ENCODE peak calls at places on chromosomes 1 and 21, in six cellular contexts. G is GM23338, O is MM.1S, Q is PC-3, W is OCI-LY7, F is GM23248. D is an unnamed sample.

GRCh38 chr21:23026878-23027277 is 2028.7 kb downstream of the NCAM2 start:
- DNase-seq in G (no peak), O (no peak), Q (no peak), W (no peak), F (no peak), D (no peak)

GRCh38 chr21:33949516-33950424 is 34.2 kb upstream of the ATP5PO start:
- DNase-seq in G (no peak), O (peak; percentile 49), Q (no peak), W (no peak), F (no peak), D (no peak)

GRCh38 chr1:110650623-110651022 is 24.1 kb downstream of the KCNA3 start:
- DNase-seq in G (no peak), O (no peak), Q (no peak), W (no peak), F (no peak), D (no peak)

GRCh38 chr1:24898152-24898908 is 31.7 kb downstream of the RUNX3 start:
- DNase-seq in G (peak; percentile 80), O (no peak), Q (peak; percentile 59), W (peak; percentile 49), F (peak; percentile 63), D (peak; percentile 67)

GRCh38 chr1:235494531-235494930 is 9.7 kb downstream of the B3GALNT2 start:
- DNase-seq in G (no peak), O (no peak), Q (no peak), W (no peak), F (no peak), D (no peak)

GRCh38 chr21:27201197-27201596 is 234.3 kb upstream of the ADAMTS5 start:
- DNase-seq in G (no peak), O (no peak), Q (peak; percentile 5), W (no peak), F (peak; percentile 50), D (no peak)

GRCh38 chr1:216178266-216178665 is 245.0 kb downstream of the USH2A start:
- DNase-seq in G (no peak), O (no peak), Q (no peak), W (no peak), F (no peak), D (no peak)

GRCh38 chr21:43269461-43269860 is 100.7 kb downstream of the CRYAA start:
- DNase-seq in G (peak; percentile 59), O (no peak), Q (peak; percentile 23), W (peak; percentile 54), F (no peak), D (peak; percentile 42)

GRCh38 chr1:172818841-172819527 is 160.1 kb downstream of the FASLG start:
- DNase-seq in G (no peak), O (peak; percentile 95), Q (no peak), W (peak; percentile 91), F (no peak), D (no peak)

GRCh38 chr1:93746009-93746408 is 64.4 kb upstream of the BCAR3 start:
- DNase-seq in G (no peak), O (no peak), Q (no peak), W (no peak), F (no peak), D (no peak)

GRCh38 chr1:78586572-78586971 is 33.7 kb upstream of the IFI44L start:
- DNase-seq in G (no peak), O (no peak), Q (peak; percentile 4), W (no peak), F (peak; percentile 67), D (no peak)

GRCh38 chr21:28975401-28975800 is 17.3 kb downstream of the LTN1 start:
- DNase-seq in G (no peak), O (no peak), Q (no peak), W (no peak), F (peak; percentile 77), D (no peak)

GRCh38 chr1:54413295-54413694 is 7.1 kb upstream of the SSBP3 start:
- DNase-seq in G (no peak), O (no peak), Q (peak; percentile 60), W (peak; percentile 26), F (peak; percentile 80), D (no peak)

GRCh38 chr1:29809446-29810120 is 573.3 kb downstream of the PTPRU start:
- DNase-seq in G (no peak), O (no peak), Q (no peak), W (no peak), F (no peak), D (no peak)

DNA sequence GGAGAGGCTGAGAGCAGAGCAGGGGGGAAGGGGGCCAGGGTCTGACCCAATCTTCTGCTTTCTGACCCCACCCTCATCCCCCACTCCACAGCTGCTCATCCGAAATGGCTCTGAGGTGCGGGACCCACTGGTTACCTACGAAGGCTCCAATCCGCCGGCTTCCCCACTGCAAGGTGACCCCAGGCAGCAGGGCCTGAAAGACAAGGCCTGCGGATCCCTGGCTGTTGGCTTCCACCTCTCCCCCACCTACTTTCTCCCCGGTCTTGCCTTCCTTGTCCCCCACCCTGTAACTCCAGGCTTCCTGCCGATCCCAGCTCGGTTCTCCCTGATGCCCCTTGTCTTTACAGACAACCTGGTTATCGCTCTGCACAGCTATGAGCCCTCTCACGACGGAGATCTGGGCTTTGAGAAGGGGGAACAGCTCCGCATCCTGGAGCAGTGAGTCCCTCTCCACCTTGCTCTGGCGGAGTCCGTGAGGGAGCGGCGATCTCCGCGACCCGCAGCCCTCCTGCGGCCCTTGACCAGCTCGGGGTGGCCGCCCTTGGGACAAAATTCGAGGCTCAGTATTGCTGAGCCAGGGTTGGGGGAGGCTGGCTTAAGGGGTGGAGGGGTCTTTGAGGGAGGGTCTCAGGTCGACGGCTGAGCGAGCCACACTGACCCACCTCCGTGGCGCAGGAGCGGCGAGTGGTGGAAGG is 17.1 kb upstream of the HDAC1 start:
- DNase-seq in G (peak; percentile 54), O (no peak), Q (no peak), W (no peak), F (no peak), D (no peak)
- H3K4me2 ChIP-seq in G (peak overlapping the region; percentile 93), O (no peak overlapping the region), Q (no peak overlapping the region), W (peak overlapping the region; percentile 80), F (no peak overlapping the region), D (no peak overlapping the region)

GRCh38 chr21:45724994-45725843 is 81.7 kb downstream of the PCBP3 start:
- DNase-seq in G (no peak), O (no peak), Q (no peak), W (no peak), F (no peak), D (no peak)

GRCh38 chr21:45724345-45724961 is 80.9 kb downstream of the PCBP3 start:
- DNase-seq in G (no peak), O (no peak), Q (no peak), W (no peak), F (no peak), D (no peak)

GRCh38 chr21:45725844-45726200 is 82.3 kb downstream of the PCBP3 start:
- DNase-seq in G (no peak), O (no peak), Q (no peak), W (no peak), F (no peak), D (no peak)

GRCh38 chr21:45727390-45727789 is 83.9 kb downstream of the PCBP3 start:
- DNase-seq in G (no peak), O (no peak), Q (no peak), W (no peak), F (no peak), D (no peak)

GRCh38 chr21:45726438-45726837 is 82.9 kb downstream of the PCBP3 start:
- DNase-seq in G (no peak), O (no peak), Q (no peak), W (no peak), F (no peak), D (no peak)
- H3K4me3 ChIP-seq in G (no peak overlapping the region), O (no peak overlapping the region), Q (no peak overlapping the region), W (no peak overlapping the region), F (no peak overlapping the region), D (no peak overlapping the region)

DNA sequence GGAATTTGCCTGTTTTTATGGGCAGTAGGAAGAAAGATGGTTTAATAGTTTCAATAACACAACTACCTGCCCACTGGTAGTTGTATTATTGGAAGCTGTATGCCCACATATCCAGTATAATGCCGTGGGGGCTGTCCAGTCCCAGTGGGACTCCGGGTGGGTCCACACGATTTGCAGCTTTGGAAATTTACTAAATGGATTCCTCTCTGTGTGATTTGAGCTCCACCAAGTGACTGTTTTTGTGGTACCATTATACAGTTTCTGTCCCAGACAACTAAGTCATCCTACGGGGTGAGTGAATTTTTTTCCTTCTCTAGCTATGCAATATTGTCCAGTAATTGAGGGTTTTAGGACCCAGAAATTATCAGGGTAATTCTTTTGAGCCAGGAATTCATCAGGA is 86.8 kb downstream of the PLA2G4A start:
- DNase-seq in G (no peak), O (no peak), Q (peak; percentile 12), W (no peak), F (no peak), D (no peak)
- TF ChIP-seq EZH2phosphoT487 in G (no peak), O (no peak), Q (no peak), W (no peak), F (no peak), D (no peak)

GRCh38 chr1:15156807-15157380 is 3.3 kb downstream of the TMEM51 start:
- DNase-seq in G (peak; percentile 51), O (no peak), Q (no peak), W (no peak), F (no peak), D (peak; percentile 37)

GRCh38 chr1:15155760-15156743 is 2.5 kb downstream of the TMEM51 start:
- DNase-seq in G (no peak), O (peak; percentile 56), Q (no peak), W (peak; percentile 11), F (no peak), D (no peak)

GRCh38 chr1:15157524-15158399 is 4.2 kb downstream of the TMEM51 start:
- DNase-seq in G (peak; percentile 34), O (no peak), Q (no peak), W (no peak), F (no peak), D (no peak)

GRCh38 chr1:15158506-15159165 is 5.1 kb downstream of the TMEM51 start:
- DNase-seq in G (no peak), O (no peak), Q (peak; percentile 68), W (no peak), F (peak; percentile 66), D (no peak)

GRCh38 chr1:15159166-15159555 is 5.6 kb downstream of the TMEM51 start:
- DNase-seq in G (no peak), O (no peak), Q (no peak), W (no peak), F (no peak), D (no peak)
- H3K4me2 ChIP-seq in G (no peak overlapping the region), O (no peak overlapping the region), Q (peak overlapping the region; percentile 58), W (no peak overlapping the region), F (no peak overlapping the region), D (no peak overlapping the region)

GRCh38 chr21:16305686-16306085 is 575.9 kb downstream of the USP25 start:
- DNase-seq in G (no peak), O (no peak), Q (no peak), W (no peak), F (peak; percentile 48), D (peak; percentile 68)
- H3K4me3 ChIP-seq in G (no peak overlapping the region), O (no peak overlapping the region), Q (no peak overlapping the region), W (no peak overlapping the region), F (peak overlapping the region; percentile 57), D (no peak overlapping the region)

GRCh38 chr1:65830306-65830705 is 37.6 kb downstream of the PDE4B start:
- DNase-seq in G (no peak), O (no peak), Q (no peak), W (no peak), F (no peak), D (no peak)
- TF ChIP-seq EZH2phosphoT487 in G (no peak), O (no peak), Q (no peak), W (no peak), F (no peak), D (no peak)

GRCh38 chr1:153345187-153346066 is 3.2 kb downstream of the PGLYRP4 start:
- DNase-seq in G (no peak), O (no peak), Q (no peak), W (no peak), F (no peak), D (no peak)
- H3K4me2 ChIP-seq in G (no peak overlapping the region), O (peak overlapping the region; percentile 8), Q (no peak overlapping the region), W (no peak overlapping the region), F (no peak overlapping the region), D (no peak overlapping the region)